ENCODE peak calls at places on chromosomes 12 and 14, in ten cellular contexts. C is stimulated activated effector memory CD8-positive, alpha-beta T cell treated with anti-CD3 and anti-CD28 coated beads, Interleukin-12 subunit alpha, Interleukin-12 subunit beta, amount 100 ng/mL, for 72 hours; H is stimulated activated CD8-positive, alpha-beta memory T cell treated with anti-CD3 and anti-CD28 coated beads, Interleukin-7, amount 100 ng/mL, for 1 hour; T is naive thymus-derived CD4-positive, alpha-beta T cell; K is Ammon's horn; U is AG09319; E is NCI-H1105; O is NCI-H2107; B is H54; F is HCT116. G is an unnamed sample.
A peak's percentile ranks its signal among the peaks of the same experiment; 100 is the strongest.

GRCh38 chr14:54981698-54982097 is 45.2 kb downstream of the WDHD1 start:
- DNase-seq in B (no peak), H (no peak), C (no peak), K (no peak), U (no peak), E (no peak), T (no peak), F (no peak), O (no peak), G (no peak)

GRCh38 chr14:90483551-90483950 is 86.7 kb downstream of the CALM1 start:
- DNase-seq in F (no peak), U (no peak), B (no peak), E (peak; percentile 77), K (no peak), H (no peak), T (no peak), C (no peak), O (peak; percentile 88), G (no peak)

GRCh38 chr14:105487449-105487985 is 831 bp downstream of the CRIP1 start:
- DNase-seq in C (peak; percentile 60), E (no peak), F (no peak), O (no peak), U (no peak), B (no peak), T (peak; percentile 75), K (no peak), H (no peak), G (no peak)

GRCh38 chr14:98819867-98820206 is 452.2 kb downstream of the BCL11B start:
- DNase-seq in O (no peak), F (no peak), C (no peak), H (no peak), E (no peak), K (no peak), B (no peak), T (no peak), U (no peak), G (no peak)

GRCh38 chr12:57176846-57177245 is 29.4 kb upstream of the LRP1-AS start:
- DNase-seq in O (no peak), B (peak; percentile 83), C (no peak), H (no peak), T (no peak), K (no peak), F (no peak), U (no peak), E (no peak), G (no peak)

GRCh38 chr14:72291908-72292688 is 359.9 kb downstream of the RGS6 start:
- DNase-seq in T (no peak), C (no peak), O (no peak), B (peak; percentile 6), E (no peak), U (no peak), H (no peak), K (peak; percentile 35), F (peak; percentile 15), G (no peak)

GRCh38 chr12:8675471-8676083 is 13.0 kb upstream of the MFAP5 start:
- DNase-seq in O (no peak), E (no peak), U (no peak), T (no peak), K (no peak), C (no peak), H (no peak), B (no peak), F (no peak), G (no peak)

GRCh38 chr12:112314981-112315380 is 67.2 kb downstream of the HECTD4 start:
- DNase-seq in B (no peak), E (peak; percentile 22), U (no peak), F (no peak), C (no peak), T (no peak), H (no peak), O (peak; percentile 13), K (no peak), G (no peak)

GRCh38 chr12:62522984-62523383 is 56.4 kb downstream of the MON2 start:
- DNase-seq in K (peak; percentile 20), F (no peak), B (no peak), H (no peak), E (no peak), U (no peak), T (no peak), C (no peak), O (no peak), G (no peak)

GRCh38 chr12:18794000-18794399 is 56.1 kb downstream of the CAPZA3 start:
- DNase-seq in H (no peak), O (no peak), K (no peak), B (no peak), E (no peak), F (no peak), U (no peak), C (no peak), T (no peak), G (no peak)

GRCh38 chr12:69985656-69986055 is 160.6 kb downstream of the MYRFL start:
- DNase-seq in U (no peak), K (no peak), O (no peak), F (peak; percentile 54), B (peak; percentile 25), E (no peak), C (no peak), T (no peak), H (no peak), G (peak; percentile 2)

GRCh38 chr14:38405851-38406630 is 150.1 kb upstream of the CLEC14A start:
- DNase-seq in O (no peak), U (no peak), F (no peak), T (no peak), E (peak; percentile 89), H (no peak), B (no peak), K (no peak), C (no peak), G (no peak)

GRCh38 chr12:5716221-5716620 is 228.8 kb downstream of the ANO2 start:
- DNase-seq in O (no peak), H (no peak), T (no peak), F (no peak), K (no peak), E (no peak), U (no peak), B (no peak), C (no peak), G (no peak)